ENCODE peak calls at places on chromosomes 7 and 10, in ten cellular contexts. M, V, R, I, H, Z, J, L, C and P are unnamed samples.

GRCh38 chr7:74306737-74307469 is 17.7 kb downstream of the CLIP2 start:
- DNase-seq in R (no peak), Z (no peak), J (peak), M (peak), C (peak), I (no peak), H (peak), L (peak), V (no peak), P (peak)

GRCh38 chr10:86017841-86018734 is 348.5 kb downstream of the GRID1 start:
- DNase-seq in V (no peak), C (no peak), Z (no peak), R (peak), I (no peak), M (no peak), L (no peak), J (no peak), H (no peak), P (no peak)

GRCh38 chr7:116785851-116786250 is 76.5 kb upstream of the CAPZA2 start:
- DNase-seq in I (no peak), Z (no peak), R (no peak), V (no peak), M (no peak), J (peak), H (no peak), L (no peak), C (no peak), P (no peak)

GRCh38 chr10:9562001-9562505 is 1455.6 kb upstream of the CELF2 start:
- DNase-seq in R (no peak), C (no peak), V (no peak), H (no peak), J (no peak), Z (no peak), M (no peak), L (no peak), I (no peak), P (no peak)

GRCh38 chr7:269721-270120 is 20.2 kb upstream of the FOXL3 start:
- DNase-seq in V (no peak), R (no peak), C (no peak), L (no peak), J (no peak), H (no peak), I (peak), M (no peak), Z (no peak), P (no peak)

GRCh38 chr7:151292850-151293249 is 44.4 kb upstream of the SMARCD3 start:
- DNase-seq in I (no peak), L (no peak), C (no peak), H (no peak), J (no peak), Z (no peak), V (no peak), R (no peak), M (no peak), P (no peak)

GRCh38 chr7:96449094-96449493 is 127.2 kb upstream of the SLC25A13 start:
- DNase-seq in H (no peak), C (no peak), I (no peak), V (no peak), J (no peak), Z (no peak), M (no peak), R (no peak), L (no peak), P (no peak)

GRCh38 chr10:71337219-71337625 is 18.2 kb downstream of the SLC29A3 start:
- DNase-seq in I (no peak), V (no peak), R (no peak), L (no peak), Z (no peak), C (no peak), M (peak), H (no peak), J (no peak), P (no peak)

GRCh38 chr10:97298223-97298571 is 5.8 kb upstream of the ARHGAP19 start:
- DNase-seq in V (no peak), Z (no peak), C (no peak), M (no peak), L (no peak), R (no peak), I (no peak), H (no peak), J (no peak), P (no peak)

GRCh38 chr7:35474100-35474499 is 220.2 kb upstream of the TBX20 start:
- DNase-seq in J (no peak), V (no peak), H (no peak), L (no peak), M (no peak), C (no peak), R (no peak), I (no peak), Z (no peak), P (no peak)

GRCh38 chr7:2024227-2024918 is 208.4 kb downstream of the MAD1L1 start:
- DNase-seq in I (peak), J (peak), C (no peak), R (no peak), L (no peak), V (no peak), H (peak), Z (peak), M (no peak), P (no peak)

GRCh38 chr7:158795272-158795671 is 34.0 kb downstream of the ESYT2 start:
- DNase-seq in Z (no peak), H (no peak), M (no peak), J (no peak), C (no peak), R (no peak), I (no peak), V (no peak), L (no peak), P (no peak)

GRCh38 chr7:114502454-114503254 is 88.0 kb downstream of the FOXP2 start:
- DNase-seq in M (no peak), Z (no peak), R (no peak), V (no peak), H (peak), J (peak), L (no peak), I (no peak), C (no peak), P (no peak)

DNA sequence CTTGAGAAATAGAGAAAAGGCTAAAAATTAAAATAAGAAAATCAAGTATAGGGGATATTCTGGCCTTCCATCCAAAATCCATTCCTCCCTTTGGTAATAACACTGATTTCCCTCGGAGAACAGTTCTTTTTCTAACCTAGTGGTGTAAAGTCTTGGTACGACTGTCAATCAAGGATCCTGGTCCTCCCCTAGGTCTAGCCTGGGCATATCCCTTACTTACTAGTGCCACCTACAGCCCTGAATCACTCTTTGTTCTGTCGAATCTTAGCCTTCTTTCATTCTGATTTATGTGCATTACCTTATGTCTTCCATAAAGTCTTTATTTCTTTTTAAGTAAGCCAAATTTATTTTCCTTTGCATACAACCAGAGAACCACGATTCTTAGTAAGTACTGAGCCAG is 298.7 kb upstream of the LRRTM3 start:
- DNase-seq in L (no peak), J (no peak), R (no peak), V (peak), C (no peak), I (no peak), Z (no peak), M (no peak), H (peak), P (no peak)
- TF ChIP-seq CTCF in L (no peak), J (peak), R (no peak), V (peak), C (no peak), I (no peak), Z (no peak), M (peak), H (peak), P (no peak)

GRCh38 chr7:129948877-129949291 is 3.9 kb downstream of the UBE2H start:
- DNase-seq in C (no peak), I (peak), J (peak), Z (peak), H (peak), R (peak), L (peak), V (peak), M (peak), P (peak)
- TF ChIP-seq CTCF in C (no peak), I (no peak), J (no peak), Z (no peak), H (no peak), R (no peak), L (no peak), V (no peak), M (no peak), P (no peak)

DNA sequence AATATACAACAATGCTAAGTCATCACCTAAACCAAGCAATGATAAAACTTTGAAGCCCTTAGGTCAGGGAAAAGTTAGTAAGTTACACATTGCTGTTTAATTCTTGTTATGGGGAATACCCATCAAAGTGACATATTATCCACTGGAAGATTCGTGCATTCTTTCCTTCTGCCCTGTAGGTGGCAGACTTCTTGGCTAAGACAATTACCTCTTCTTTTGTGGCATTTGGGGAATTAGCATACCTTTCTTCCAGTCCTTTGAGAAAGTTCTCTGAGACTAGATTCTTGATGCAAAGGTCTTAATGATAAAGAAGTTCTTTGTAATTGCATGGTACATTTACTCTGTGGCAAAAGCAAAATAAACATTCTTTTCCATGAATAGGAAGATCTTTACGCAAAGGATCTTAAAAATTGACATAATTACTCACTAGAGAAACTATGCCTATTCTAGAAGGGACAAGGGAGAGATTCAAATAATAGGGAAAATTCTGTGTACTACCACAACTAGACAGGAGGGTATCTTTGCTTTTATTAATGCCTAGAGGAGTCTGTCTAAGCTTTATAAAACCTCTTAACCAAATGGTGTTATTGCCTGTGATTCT is 395.9 kb downstream of the GRM8 start:
- DNase-seq in J (no peak), C (no peak), V (no peak), R (no peak), I (no peak), L (no peak), H (no peak), Z (no peak), M (no peak), P (no peak)
- TF ChIP-seq CTCF in J (peak), C (no peak), V (peak), R (peak), I (no peak), L (no peak), H (peak), Z (no peak), M (peak), P (peak)

GRCh38 chr7:136009488-136010079 is 32.4 kb upstream of the MTPN start:
- DNase-seq in R (no peak), Z (no peak), I (no peak), J (peak), V (peak), M (no peak), L (no peak), C (no peak), H (peak), P (no peak)
- TF ChIP-seq CTCF in R (peak), Z (no peak), I (peak), J (peak), V (peak), M (peak), L (peak), C (peak), H (peak), P (peak)

DNA sequence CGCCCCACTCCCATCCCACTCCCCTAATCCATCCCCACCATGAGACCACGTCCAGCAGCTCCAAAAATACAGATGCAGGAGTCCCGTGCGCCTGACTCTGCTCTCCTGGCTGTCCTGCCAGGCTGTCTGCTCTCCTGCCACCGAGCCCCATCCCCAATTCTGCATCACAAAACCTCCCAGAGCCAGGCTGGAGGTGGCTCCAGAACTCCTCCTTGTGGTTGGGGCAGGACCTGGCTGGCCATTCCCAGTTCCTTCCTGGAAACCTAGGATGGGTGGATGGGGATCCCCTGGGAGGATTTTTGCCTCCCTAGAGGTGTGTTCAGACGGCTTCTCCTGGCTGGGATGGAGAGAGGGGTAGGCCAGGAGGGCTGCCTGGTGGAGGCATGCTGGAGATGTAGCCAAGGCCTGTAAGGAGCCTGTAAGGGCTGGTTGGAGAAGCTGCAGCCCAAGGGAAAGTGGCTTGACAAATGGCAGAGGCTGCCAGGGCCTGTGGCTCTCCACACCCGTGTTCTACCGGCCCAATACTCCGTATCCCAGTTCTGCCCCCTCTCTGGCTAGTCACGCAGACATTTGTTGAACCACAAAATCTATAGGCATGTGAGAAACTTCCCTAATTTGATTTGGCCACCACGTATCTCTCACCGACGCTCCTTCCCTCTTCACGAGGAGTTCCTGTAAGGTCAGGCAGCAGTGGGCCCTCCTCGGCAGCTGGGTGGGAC is 99.3 kb downstream of the ARHGAP22 start:
- DNase-seq in C (no peak), V (no peak), M (no peak), R (no peak), L (no peak), H (no peak), I (peak), Z (peak), J (no peak), P (no peak)
- TF ChIP-seq CTCF in C (no peak), V (no peak), M (peak), R (no peak), L (no peak), H (peak), I (no peak), Z (no peak), J (no peak), P (peak)

DNA sequence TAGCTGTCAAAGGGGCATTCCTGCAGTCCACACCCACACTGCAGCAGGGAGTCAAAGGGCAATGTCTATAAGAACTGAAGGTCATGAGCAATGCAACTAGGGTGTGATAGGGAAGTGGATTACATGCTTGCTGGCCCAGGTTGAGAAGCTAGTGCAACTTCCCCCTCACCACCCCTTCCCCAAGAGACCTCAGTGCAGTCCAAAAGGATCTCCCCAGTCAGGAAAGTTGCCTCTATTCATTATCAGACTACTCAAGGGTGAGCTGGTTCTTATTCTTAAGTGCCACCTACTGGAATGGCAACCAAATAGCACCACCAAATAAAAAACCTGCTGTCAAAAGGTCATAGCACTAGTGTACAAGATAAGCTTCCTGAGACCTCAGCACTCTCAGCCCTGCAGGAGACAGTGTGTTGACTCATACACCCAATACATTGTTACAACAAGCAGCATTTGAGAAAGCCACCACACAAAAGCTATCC is 28.2 kb downstream of the MTERF1 start:
- DNase-seq in C (no peak), H (peak), Z (no peak), R (no peak), M (no peak), V (no peak), I (no peak), L (no peak), J (no peak), P (no peak)
- TF ChIP-seq CTCF in C (peak), H (peak), Z (no peak), R (no peak), M (no peak), V (peak), I (no peak), L (no peak), J (peak), P (no peak)

GRCh38 chr7:111842489-111842888 is 280.2 kb upstream of the IMMP2L start:
- DNase-seq in M (no peak), R (no peak), I (no peak), Z (no peak), V (no peak), H (no peak), J (no peak), C (no peak), L (no peak), P (no peak)

GRCh38 chr7:111844904-111845662 is 282.8 kb upstream of the IMMP2L start:
- DNase-seq in J (no peak), R (no peak), V (no peak), C (no peak), H (no peak), I (no peak), Z (no peak), M (no peak), L (no peak), P (no peak)

GRCh38 chr7:111841596-111842209 is 279.4 kb upstream of the IMMP2L start:
- DNase-seq in L (no peak), J (no peak), H (no peak), R (no peak), I (no peak), Z (no peak), C (no peak), M (no peak), V (no peak), P (peak)

GRCh38 chr7:111846900-111847299 is 284.6 kb upstream of the IMMP2L start:
- DNase-seq in Z (no peak), H (no peak), M (no peak), J (no peak), I (no peak), L (no peak), C (no peak), V (no peak), R (no peak), P (no peak)

GRCh38 chr7:111845853-111846252 is 283.6 kb upstream of the IMMP2L start:
- DNase-seq in J (no peak), C (no peak), R (no peak), V (no peak), L (no peak), H (no peak), Z (no peak), I (no peak), M (no peak), P (no peak)
- TF ChIP-seq CTCF in J (no peak), C (no peak), R (no peak), V (no peak), L (no peak), H (no peak), Z (no peak), I (no peak), M (no peak), P (no peak)

GRCh38 chr7:46360811-46361210 is 439.7 kb upstream of the IGFBP3 start:
- DNase-seq in L (no peak), I (no peak), M (no peak), Z (no peak), R (no peak), V (no peak), C (no peak), H (no peak), J (no peak), P (no peak)
- TF ChIP-seq CTCF in L (no peak), I (no peak), M (no peak), Z (no peak), R (no peak), V (no peak), C (no peak), H (no peak), J (no peak), P (no peak)

GRCh38 chr10:101615760-101616116 is 27.6 kb downstream of the DPCD start:
- DNase-seq in V (no peak), H (no peak), R (no peak), J (no peak), C (no peak), Z (no peak), L (no peak), M (no peak), I (peak), P (no peak)

GRCh38 chr10:101618871-101619270 is 30.8 kb downstream of the DPCD start:
- DNase-seq in V (no peak), Z (no peak), R (no peak), H (no peak), C (no peak), M (no peak), J (no peak), I (peak), L (no peak), P (no peak)

GRCh38 chr10:101616415-101617101 is 28.4 kb downstream of the DPCD start:
- DNase-seq in R (no peak), Z (no peak), J (no peak), I (peak), H (no peak), M (no peak), L (no peak), V (no peak), C (no peak), P (no peak)

GRCh38 chr10:101617824-101618568 is 29.9 kb downstream of the DPCD start:
- DNase-seq in M (no peak), Z (no peak), V (no peak), I (peak), L (no peak), C (no peak), H (no peak), J (no peak), R (no peak), P (no peak)

DNA sequence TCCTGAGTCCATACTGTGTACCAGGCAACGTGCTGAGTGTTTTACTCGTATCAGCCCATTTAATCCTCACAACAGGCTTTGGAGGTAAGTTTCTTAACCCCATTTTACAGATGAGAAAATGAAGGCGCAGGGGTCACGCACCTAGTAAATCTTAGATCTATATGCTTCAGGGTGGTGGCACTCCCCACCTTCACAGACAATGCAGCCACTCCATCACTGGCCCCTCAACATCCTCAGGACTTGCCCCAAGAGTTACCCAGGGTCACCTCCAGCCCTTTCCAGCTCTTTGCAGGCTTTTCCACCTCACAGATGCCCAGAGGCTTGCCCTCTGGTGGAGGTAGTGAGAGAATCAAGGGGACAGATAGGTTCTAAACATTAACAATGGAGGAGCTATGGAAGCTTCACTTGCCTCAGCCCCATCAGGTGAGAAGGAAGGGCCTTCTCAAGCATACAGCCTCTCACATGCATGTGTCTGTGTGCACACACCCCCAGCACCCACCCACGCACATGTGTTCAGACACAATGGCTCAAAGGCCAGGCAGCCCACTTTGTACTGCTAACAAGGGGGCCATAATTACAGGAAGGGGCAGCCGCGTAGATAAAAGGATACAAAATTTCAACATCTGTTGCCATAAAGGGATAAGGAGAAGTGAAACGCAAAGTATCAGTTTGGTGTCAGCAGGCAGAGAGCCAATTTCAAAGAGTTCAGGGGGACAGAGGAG is 29.1 kb downstream of the DPCD start:
- DNase-seq in M (no peak), I (peak), V (no peak), Z (no peak), L (no peak), R (no peak), C (no peak), J (no peak), H (no peak), P (no peak)
- TF ChIP-seq CTCF in M (no peak), I (no peak), V (no peak), Z (no peak), L (no peak), R (no peak), C (no peak), J (no peak), H (peak), P (no peak)

GRCh38 chr10:70223728-70224127 is 9.5 kb downstream of the PPA1 start:
- DNase-seq in C (no peak), M (no peak), L (no peak), H (no peak), J (no peak), R (no peak), Z (no peak), V (no peak), I (no peak), P (no peak)
- TF ChIP-seq CTCF in C (no peak), M (no peak), L (no peak), H (no peak), J (no peak), R (no peak), Z (no peak), V (no peak), I (no peak), P (no peak)